ENCODE peak calls at places on chromosomes 6 and 20, in seven cellular contexts. Z is endothelial cell, V is Calu3, B is dorsolateral prefrontal cortex, R is GM13977, N is astrocyte of the spinal cord, O is AG09319. X is an unnamed sample.
A peak's percentile ranks its signal among the peaks of the same experiment; 100 is the strongest.

GRCh38 chr6:121436172-121436965 is 923 bp downstream of the GJA1 start:
- DNase-seq in Z (no peak), V (peak; percentile 12), B (no peak), R (no peak), N (no peak), O (no peak), X (no peak)

GRCh38 chr20:51450984-51451383 is 91.5 kb downstream of the NFATC2 start:
- DNase-seq in Z (no peak), V (no peak), B (no peak), R (no peak), N (no peak), O (no peak), X (no peak)

GRCh38 chr6:56713285-56713684 is 70.6 kb upstream of the DST start:
- DNase-seq in Z (no peak), V (peak; percentile 69), B (no peak), R (no peak), N (peak; percentile 88), O (no peak), X (no peak)

GRCh38 chr6:52540286-52540902 is 36.5 kb downstream of the TRAM2 start:
- DNase-seq in Z (no peak), V (no peak), B (no peak), R (no peak), N (no peak), O (no peak), X (no peak)

GRCh38 chr20:24131281-24131680 is 142.7 kb upstream of the GGTLC1 start:
- DNase-seq in Z (no peak), V (no peak), B (no peak), R (no peak), N (no peak), O (no peak), X (no peak)

GRCh38 chr6:158023597-158023939 is 41.9 kb downstream of the SYNJ2 start:
- DNase-seq in Z (no peak), V (no peak), B (no peak), R (no peak), N (no peak), O (no peak), X (no peak)

GRCh38 chr6:11179088-11179977 is 53.1 kb downstream of the NEDD9 start:
- DNase-seq in Z (no peak), V (peak; percentile 31), B (no peak), R (no peak), N (no peak), O (no peak), X (no peak)

GRCh38 chr6:7110092-7110792 is 2.5 kb downstream of the RREB1 start:
- DNase-seq in Z (no peak), V (no peak), B (no peak), R (no peak), N (no peak), O (no peak), X (no peak)

GRCh38 chr6:142162780-142163179 is 15.7 kb downstream of the VTA1 start:
- DNase-seq in Z (no peak), V (no peak), B (no peak), R (no peak), N (no peak), O (no peak), X (no peak)

GRCh38 chr20:45489083-45489531 is 19.6 kb downstream of the WFDC2 start:
- DNase-seq in Z (no peak), V (peak; percentile 66), B (no peak), R (no peak), N (peak; percentile 4), O (no peak), X (no peak)

GRCh38 chr20:45485388-45485787 is 15.8 kb downstream of the WFDC2 start:
- DNase-seq in Z (no peak), V (no peak), B (no peak), R (no peak), N (no peak), O (no peak), X (no peak)

GRCh38 chr20:45484676-45485075 is 15.1 kb downstream of the WFDC2 start:
- DNase-seq in Z (no peak), V (no peak), B (no peak), R (no peak), N (no peak), O (no peak), X (no peak)

DNA sequence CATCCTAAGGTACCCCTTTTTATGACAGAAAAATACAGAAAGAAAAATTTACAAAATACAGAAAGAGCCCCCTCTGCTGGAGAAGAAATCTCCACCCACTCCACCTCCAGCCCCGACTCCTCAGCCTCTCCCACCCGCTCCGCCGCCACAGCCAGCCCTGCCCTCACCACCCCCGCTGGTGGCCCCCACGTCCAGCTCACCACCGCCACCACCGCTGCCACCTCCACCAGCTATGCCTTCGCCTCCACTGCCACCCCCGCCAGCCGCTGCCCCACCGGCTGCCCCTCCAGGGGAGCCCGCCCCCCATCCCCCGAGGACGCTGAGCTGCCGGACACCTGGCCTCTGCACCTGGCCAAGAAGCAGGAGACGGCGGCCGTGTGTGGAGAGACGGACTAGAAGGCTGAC is 17.7 kb downstream of the WFDC2 start:
- DNase-seq in Z (peak; percentile 28), V (no peak), B (no peak), R (peak; percentile 39), N (no peak), O (no peak), X (peak; percentile 21)
- TF ChIP-seq CTCF in Z (peak; percentile 56), V (peak; percentile 33), B (no peak), R (peak; percentile 13), N (no peak), O (no peak), X (no peak)

GRCh38 chr6:95865857-95866256 is 149.9 kb upstream of the FUT9 start:
- DNase-seq in Z (no peak), V (no peak), B (no peak), R (no peak), N (no peak), O (no peak), X (no peak)

GRCh38 chr6:95867205-95867604 is 148.6 kb upstream of the FUT9 start:
- DNase-seq in Z (no peak), V (no peak), B (no peak), R (no peak), N (no peak), O (no peak), X (no peak)

DNA sequence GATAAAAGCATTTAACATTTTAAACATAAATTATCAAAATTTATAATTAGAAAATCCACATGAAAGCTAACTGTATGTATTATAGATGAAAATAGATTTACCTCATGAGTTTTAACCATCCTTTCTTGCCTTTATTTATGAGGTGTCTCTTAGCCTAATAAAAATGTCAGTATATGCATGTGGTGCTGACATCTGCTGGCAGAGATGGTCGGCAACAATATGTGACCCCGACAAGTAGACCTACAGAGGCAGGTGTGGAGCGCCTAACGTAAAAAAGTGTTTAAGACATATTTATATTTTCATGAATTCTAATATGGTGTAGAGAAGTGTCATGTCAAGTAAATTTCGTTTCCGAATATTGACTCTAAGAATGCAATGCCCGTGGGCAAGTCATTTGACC is 149.0 kb upstream of the FUT9 start:
- DNase-seq in Z (peak; percentile 13), V (peak; percentile 30), B (no peak), R (peak; percentile 3), N (no peak), O (no peak), X (peak; percentile 29)
- TF ChIP-seq CTCF in Z (peak; percentile 45), V (no peak), B (peak; percentile 18), R (peak; percentile 61), N (peak; percentile 18), O (no peak), X (no peak)

GRCh38 chr6:219019-219570 is 73.2 kb upstream of the DUSP22 start:
- DNase-seq in Z (no peak), V (no peak), B (no peak), R (peak; percentile 48), N (no peak), O (no peak), X (no peak)

GRCh38 chr6:220312-220711 is 72.0 kb upstream of the DUSP22 start:
- DNase-seq in Z (no peak), V (no peak), B (no peak), R (no peak), N (no peak), O (no peak), X (no peak)

GRCh38 chr6:219641-220198 is 72.6 kb upstream of the DUSP22 start:
- DNase-seq in Z (no peak), V (peak; percentile 17), B (peak; percentile 52), R (no peak), N (peak; percentile 51), O (no peak), X (no peak)

GRCh38 chr6:217048-217659 is 75.1 kb upstream of the DUSP22 start:
- DNase-seq in Z (peak; percentile 55), V (peak; percentile 13), B (no peak), R (no peak), N (no peak), O (no peak), X (peak; percentile 48)

DNA sequence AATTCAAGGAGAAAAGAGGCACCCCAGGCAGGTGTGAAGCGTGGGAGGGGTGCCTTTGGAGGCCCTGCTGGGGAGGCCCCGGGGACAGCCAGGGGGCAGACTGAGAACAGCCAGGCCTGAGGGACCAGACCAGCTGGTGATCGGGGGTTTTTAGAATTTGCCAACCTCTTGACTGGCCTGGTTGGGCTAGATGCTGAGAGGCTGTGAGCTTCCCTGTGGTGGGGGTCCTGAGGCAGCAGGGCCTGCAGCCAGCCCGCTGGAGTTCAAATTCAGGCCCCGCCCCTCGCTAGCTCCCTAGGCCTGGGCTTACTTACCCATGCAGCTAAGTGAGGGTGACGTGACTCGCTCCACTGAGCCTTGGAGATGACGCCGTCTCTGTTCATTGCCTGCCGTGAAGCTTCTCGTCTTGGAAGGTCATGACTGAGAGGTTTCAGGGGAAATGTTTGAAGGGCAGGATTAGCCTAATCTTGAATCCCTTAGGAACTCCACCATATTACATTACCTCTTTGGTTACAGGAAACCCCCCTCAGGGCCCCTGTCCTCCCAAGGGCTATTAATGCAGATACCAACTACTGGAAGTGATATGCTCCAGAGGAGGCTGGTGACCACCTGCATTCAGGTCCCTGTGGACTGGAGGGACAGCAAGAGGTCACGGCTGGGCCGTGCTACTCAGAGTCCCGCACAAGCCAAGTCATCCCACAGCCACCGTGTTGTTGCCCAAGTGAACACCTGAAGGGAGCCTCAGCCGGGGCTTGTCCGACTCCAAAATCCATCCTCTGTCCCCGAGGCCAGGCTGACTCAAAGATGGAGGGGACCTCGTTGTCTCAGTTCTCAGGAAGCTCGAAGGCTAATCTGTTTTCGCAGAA is 73.9 kb upstream of the DUSP22 start:
- DNase-seq in Z (no peak), V (no peak), B (no peak), R (peak; percentile 76), N (no peak), O (no peak), X (no peak)
- TF ChIP-seq CTCF in Z (no peak), V (no peak), B (no peak), R (peak; percentile 26), N (no peak), O (no peak), X (no peak)

GRCh38 chr20:25136643-25137559 is 55.0 kb upstream of the VSX1 start:
- DNase-seq in Z (no peak), V (peak; percentile 41), B (peak; percentile 80), R (no peak), N (peak; percentile 90), O (peak; percentile 77), X (no peak)

GRCh38 chr20:25135031-25135430 is 53.1 kb upstream of the VSX1 start:
- DNase-seq in Z (no peak), V (no peak), B (no peak), R (no peak), N (no peak), O (no peak), X (no peak)

GRCh38 chr20:25142435-25142834 is 53.1 kb upstream of the ENTPD6 start:
- DNase-seq in Z (no peak), V (no peak), B (no peak), R (no peak), N (no peak), O (no peak), X (no peak)

GRCh38 chr20:25140968-25141367 is 54.5 kb upstream of the ENTPD6 start:
- DNase-seq in Z (no peak), V (no peak), B (no peak), R (no peak), N (no peak), O (no peak), X (no peak)

GRCh38 chr20:25139061-25139705 is 56.3 kb upstream of the ENTPD6 start:
- DNase-seq in Z (no peak), V (peak; percentile 6), B (no peak), R (no peak), N (no peak), O (no peak), X (peak; percentile 13)
- TF ChIP-seq CTCF in Z (no peak), V (no peak), B (no peak), R (no peak), N (no peak), O (no peak), X (no peak)